ENCODE peak calls at places on chromosomes 16 and 17, in ten cellular contexts. One of them, this sample, is unnamed.

GRCh38 chr17:19269102-19269501 is 31.9 kb downstream of the EPN2 start:
- DNase-seq in amygdala: no peak
- DNase-seq in smooth muscle cell of the brain vasculature: no peak
- DNase-seq in activated T-cell treated with anti-CD3 and anti-CD28 coated beads for 1 hour: no peak
- DNase-seq in ovary: no peak
- DNase-seq in NCI-H1105 treated with DMSO at 0.1 percent for 48 hours: no peak
- DNase-seq in suprapubic skin: no peak
- DNase-seq in LoVo: no peak
- DNase-seq in amniotic stem cell: no peak
- DNase-seq in AG04450: no peak
- DNase-seq in this sample: no peak

GRCh38 chr16:56401482-56401881 is 23.9 kb downstream of the AMFR start:
- DNase-seq in amygdala: no peak
- DNase-seq in ovary: no peak
- DNase-seq in activated T-cell treated with anti-CD3 and anti-CD28 coated beads for 1 hour: no peak
- DNase-seq in amniotic stem cell: no peak
- DNase-seq in suprapubic skin: no peak
- DNase-seq in LoVo: no peak
- DNase-seq in NCI-H1105 treated with DMSO at 0.1 percent for 48 hours: no peak
- DNase-seq in AG04450: no peak
- DNase-seq in smooth muscle cell of the brain vasculature: no peak
- DNase-seq in this sample: no peak

GRCh38 chr16:78770353-78771091 is 671.1 kb downstream of the WWOX start:
- DNase-seq in smooth muscle cell of the brain vasculature: no peak
- DNase-seq in amygdala: peak
- DNase-seq in LoVo: no peak
- DNase-seq in AG04450: no peak
- DNase-seq in suprapubic skin: peak
- DNase-seq in NCI-H1105 treated with DMSO at 0.1 percent for 48 hours: no peak
- DNase-seq in activated T-cell treated with anti-CD3 and anti-CD28 coated beads for 1 hour: peak
- DNase-seq in amniotic stem cell: no peak
- DNase-seq in ovary: peak
- DNase-seq in this sample: no peak

GRCh38 chr16:82033006-82033405 is 2.0 kb upstream of the HSD17B2 start:
- DNase-seq in amniotic stem cell: no peak
- DNase-seq in LoVo: no peak
- DNase-seq in smooth muscle cell of the brain vasculature: no peak
- DNase-seq in activated T-cell treated with anti-CD3 and anti-CD28 coated beads for 1 hour: no peak
- DNase-seq in AG04450: no peak
- DNase-seq in amygdala: no peak
- DNase-seq in suprapubic skin: no peak
- DNase-seq in NCI-H1105 treated with DMSO at 0.1 percent for 48 hours: peak
- DNase-seq in ovary: no peak
- DNase-seq in this sample: no peak

GRCh38 chr17:32627233-32628008 is 140.6 kb downstream of the CDK5R1 start:
- DNase-seq in AG04450: no peak
- DNase-seq in NCI-H1105 treated with DMSO at 0.1 percent for 48 hours: peak
- DNase-seq in activated T-cell treated with anti-CD3 and anti-CD28 coated beads for 1 hour: no peak
- DNase-seq in ovary: peak
- DNase-seq in smooth muscle cell of the brain vasculature: no peak
- DNase-seq in amniotic stem cell: no peak
- DNase-seq in LoVo: no peak
- DNase-seq in suprapubic skin: no peak
- DNase-seq in amygdala: peak
- DNase-seq in this sample: no peak

GRCh38 chr16:27406729-27407128 is 4.8 kb downstream of the IL21R start:
- DNase-seq in smooth muscle cell of the brain vasculature: no peak
- DNase-seq in AG04450: no peak
- DNase-seq in amniotic stem cell: no peak
- DNase-seq in NCI-H1105 treated with DMSO at 0.1 percent for 48 hours: no peak
- DNase-seq in amygdala: no peak
- DNase-seq in suprapubic skin: no peak
- DNase-seq in LoVo: no peak
- DNase-seq in activated T-cell treated with anti-CD3 and anti-CD28 coated beads for 1 hour: no peak
- DNase-seq in ovary: no peak
- DNase-seq in this sample: no peak

GRCh38 chr16:11871193-11871592 is 19.9 kb upstream of the RSL1D1 start:
- DNase-seq in AG04450: no peak
- DNase-seq in ovary: no peak
- DNase-seq in LoVo: no peak
- DNase-seq in activated T-cell treated with anti-CD3 and anti-CD28 coated beads for 1 hour: no peak
- DNase-seq in amygdala: no peak
- DNase-seq in suprapubic skin: no peak
- DNase-seq in NCI-H1105 treated with DMSO at 0.1 percent for 48 hours: no peak
- DNase-seq in smooth muscle cell of the brain vasculature: no peak
- DNase-seq in amniotic stem cell: no peak
- DNase-seq in this sample: no peak

GRCh38 chr17:17060001-17060929 is 18.0 kb downstream of the MPRIP start:
- DNase-seq in AG04450: no peak
- DNase-seq in suprapubic skin: peak
- DNase-seq in smooth muscle cell of the brain vasculature: no peak
- DNase-seq in ovary: no peak
- DNase-seq in amniotic stem cell: no peak
- DNase-seq in NCI-H1105 treated with DMSO at 0.1 percent for 48 hours: no peak
- DNase-seq in amygdala: no peak
- DNase-seq in activated T-cell treated with anti-CD3 and anti-CD28 coated beads for 1 hour: no peak
- DNase-seq in LoVo: no peak
- DNase-seq in this sample: no peak

GRCh38 chr16:71449020-71449419 is 7.2 kb upstream of the TLE7 start:
- DNase-seq in ovary: no peak
- DNase-seq in AG04450: no peak
- DNase-seq in suprapubic skin: no peak
- DNase-seq in activated T-cell treated with anti-CD3 and anti-CD28 coated beads for 1 hour: no peak
- DNase-seq in smooth muscle cell of the brain vasculature: no peak
- DNase-seq in amygdala: no peak
- DNase-seq in amniotic stem cell: no peak
- DNase-seq in NCI-H1105 treated with DMSO at 0.1 percent for 48 hours: no peak
- DNase-seq in LoVo: no peak
- DNase-seq in this sample: no peak

GRCh38 chr17:2337811-2338657 is 733 bp downstream of the SGSM2 start:
- DNase-seq in NCI-H1105 treated with DMSO at 0.1 percent for 48 hours: peak
- DNase-seq in amniotic stem cell: no peak
- DNase-seq in suprapubic skin: peak
- DNase-seq in amygdala: peak
- DNase-seq in LoVo: peak
- DNase-seq in smooth muscle cell of the brain vasculature: no peak
- DNase-seq in ovary: peak
- DNase-seq in AG04450: no peak
- DNase-seq in activated T-cell treated with anti-CD3 and anti-CD28 coated beads for 1 hour: no peak
- DNase-seq in this sample: no peak